ENCODE peak calls at places on chromosomes 12 and 14, in eight cellular contexts. One of them, this sample, is unnamed.

GRCh38 chr12:51059086-51059485 is 11.0 kb downstream of the LETMD1 start:
- DNase-seq in stomach: no peak
- DNase-seq in thoracic aorta: no peak
- DNase-seq in dorsolateral prefrontal cortex: no peak
- DNase-seq in pancreas: no peak
- DNase-seq in heart left ventricle: no peak
- DNase-seq in CD4-positive, CD25-positive, alpha-beta regulatory T cell: no peak
- DNase-seq in transverse colon: no peak
- DNase-seq in this sample: no peak

GRCh38 chr12:54370218-54370730 is 6.0 kb upstream of the GPR84 start:
- DNase-seq in thoracic aorta: peak; percentile 57
- DNase-seq in CD4-positive, CD25-positive, alpha-beta regulatory T cell: no peak
- DNase-seq in transverse colon: peak; percentile 79
- DNase-seq in stomach: peak; percentile 80
- DNase-seq in dorsolateral prefrontal cortex: peak; percentile 77
- DNase-seq in pancreas: peak; percentile 95
- DNase-seq in heart left ventricle: peak; percentile 88
- DNase-seq in this sample: peak; percentile 88

GRCh38 chr12:100672075-100672592 is 98.7 kb downstream of the GAS2L3 start:
- DNase-seq in transverse colon: peak; percentile 15
- DNase-seq in pancreas: peak; percentile 62
- DNase-seq in stomach: no peak
- DNase-seq in thoracic aorta: no peak
- DNase-seq in heart left ventricle: no peak
- DNase-seq in dorsolateral prefrontal cortex: no peak
- DNase-seq in CD4-positive, CD25-positive, alpha-beta regulatory T cell: no peak
- DNase-seq in this sample: no peak

GRCh38 chr12:109428038-109428629 is 49.0 kb downstream of the KCTD10 start:
- DNase-seq in dorsolateral prefrontal cortex: peak; percentile 73
- DNase-seq in heart left ventricle: peak; percentile 90
- DNase-seq in transverse colon: peak; percentile 88
- DNase-seq in thoracic aorta: no peak
- DNase-seq in CD4-positive, CD25-positive, alpha-beta regulatory T cell: peak; percentile 56
- DNase-seq in stomach: peak; percentile 81
- DNase-seq in pancreas: peak; percentile 91
- DNase-seq in this sample: peak; percentile 91

GRCh38 chr14:79438696-79439342 is 772.5 kb downstream of the DIO2 start:
- DNase-seq in dorsolateral prefrontal cortex: no peak
- DNase-seq in pancreas: no peak
- DNase-seq in thoracic aorta: no peak
- DNase-seq in stomach: no peak
- DNase-seq in transverse colon: no peak
- DNase-seq in heart left ventricle: no peak
- DNase-seq in CD4-positive, CD25-positive, alpha-beta regulatory T cell: no peak
- DNase-seq in this sample: no peak

GRCh38 chr14:79103764-79104163 is 933.6 kb downstream of the NRXN3 start:
- DNase-seq in CD4-positive, CD25-positive, alpha-beta regulatory T cell: no peak
- DNase-seq in dorsolateral prefrontal cortex: no peak
- DNase-seq in pancreas: no peak
- DNase-seq in heart left ventricle: no peak
- DNase-seq in transverse colon: no peak
- DNase-seq in thoracic aorta: no peak
- DNase-seq in stomach: no peak
- DNase-seq in this sample: no peak

GRCh38 chr14:106837870-106838269 is 1311.5 kb downstream of the TMEM121 start:
- DNase-seq in thoracic aorta: no peak
- DNase-seq in transverse colon: no peak
- DNase-seq in dorsolateral prefrontal cortex: no peak
- DNase-seq in pancreas: no peak
- DNase-seq in stomach: no peak
- DNase-seq in CD4-positive, CD25-positive, alpha-beta regulatory T cell: no peak
- DNase-seq in heart left ventricle: no peak
- DNase-seq in this sample: no peak

GRCh38 chr12:80188566-80188965 is 89.2 kb downstream of the OTOGL start:
- DNase-seq in CD4-positive, CD25-positive, alpha-beta regulatory T cell: no peak
- DNase-seq in heart left ventricle: no peak
- DNase-seq in pancreas: no peak
- DNase-seq in stomach: no peak
- DNase-seq in thoracic aorta: no peak
- DNase-seq in transverse colon: no peak
- DNase-seq in dorsolateral prefrontal cortex: no peak
- DNase-seq in this sample: no peak

GRCh38 chr14:28754209-28754985 is 12.2 kb upstream of the FOXG1 start:
- DNase-seq in stomach: no peak
- DNase-seq in thoracic aorta: no peak
- DNase-seq in dorsolateral prefrontal cortex: no peak
- DNase-seq in pancreas: no peak
- DNase-seq in transverse colon: no peak
- DNase-seq in heart left ventricle: no peak
- DNase-seq in CD4-positive, CD25-positive, alpha-beta regulatory T cell: no peak
- DNase-seq in this sample: no peak

GRCh38 chr14:79044894-79045624 is 874.9 kb downstream of the NRXN3 start:
- DNase-seq in stomach: no peak
- DNase-seq in heart left ventricle: no peak
- DNase-seq in CD4-positive, CD25-positive, alpha-beta regulatory T cell: no peak
- DNase-seq in dorsolateral prefrontal cortex: no peak
- DNase-seq in thoracic aorta: no peak
- DNase-seq in transverse colon: peak; percentile 29
- DNase-seq in pancreas: no peak
- DNase-seq in this sample: no peak

GRCh38 chr12:78002878-78003277 is 172.2 kb downstream of the NAV3 start:
- DNase-seq in transverse colon: no peak
- DNase-seq in CD4-positive, CD25-positive, alpha-beta regulatory T cell: no peak
- DNase-seq in dorsolateral prefrontal cortex: no peak
- DNase-seq in heart left ventricle: no peak
- DNase-seq in thoracic aorta: no peak
- DNase-seq in stomach: no peak
- DNase-seq in pancreas: no peak
- DNase-seq in this sample: no peak

GRCh38 chr12:62848418-62848817 is 86.5 kb downstream of the PPM1H start:
- DNase-seq in heart left ventricle: no peak
- DNase-seq in stomach: no peak
- DNase-seq in pancreas: no peak
- DNase-seq in CD4-positive, CD25-positive, alpha-beta regulatory T cell: no peak
- DNase-seq in transverse colon: no peak
- DNase-seq in dorsolateral prefrontal cortex: no peak
- DNase-seq in thoracic aorta: no peak
- DNase-seq in this sample: no peak

GRCh38 chr14:79809849-79810612 is 401.3 kb downstream of the DIO2 start:
- DNase-seq in heart left ventricle: no peak
- DNase-seq in dorsolateral prefrontal cortex: no peak
- DNase-seq in thoracic aorta: no peak
- DNase-seq in stomach: no peak
- DNase-seq in transverse colon: peak; percentile 11
- DNase-seq in CD4-positive, CD25-positive, alpha-beta regulatory T cell: no peak
- DNase-seq in pancreas: no peak
- DNase-seq in this sample: no peak

GRCh38 chr12:121404734-121405133 is 4.8 kb downstream of the RNF34 start:
- DNase-seq in transverse colon: no peak
- DNase-seq in dorsolateral prefrontal cortex: no peak
- DNase-seq in stomach: peak; percentile 48
- DNase-seq in thoracic aorta: no peak
- DNase-seq in CD4-positive, CD25-positive, alpha-beta regulatory T cell: no peak
- DNase-seq in pancreas: no peak
- DNase-seq in heart left ventricle: no peak
- DNase-seq in this sample: no peak

GRCh38 chr14:102510616-102511520 is 1.3 kb upstream of the ANKRD9 start:
- DNase-seq in CD4-positive, CD25-positive, alpha-beta regulatory T cell: no peak
- DNase-seq in transverse colon: peak; percentile 92
- DNase-seq in thoracic aorta: no peak
- DNase-seq in pancreas: no peak
- DNase-seq in stomach: peak; percentile 76
- DNase-seq in heart left ventricle: no peak
- DNase-seq in dorsolateral prefrontal cortex: no peak
- DNase-seq in this sample: peak; percentile 74

GRCh38 chr12:108884116-108885012 is 4.5 kb downstream of the DAO start:
- DNase-seq in heart left ventricle: peak; percentile 70
- DNase-seq in dorsolateral prefrontal cortex: no peak
- DNase-seq in pancreas: peak; percentile 70
- DNase-seq in transverse colon: peak; percentile 67
- DNase-seq in thoracic aorta: no peak
- DNase-seq in CD4-positive, CD25-positive, alpha-beta regulatory T cell: peak; percentile 40
- DNase-seq in stomach: peak; percentile 65
- DNase-seq in this sample: peak; percentile 74

GRCh38 chr14:22314183-22314820 is 274.7 kb downstream of the DAD1 start:
- DNase-seq in thoracic aorta: no peak
- DNase-seq in transverse colon: no peak
- DNase-seq in pancreas: no peak
- DNase-seq in dorsolateral prefrontal cortex: no peak
- DNase-seq in heart left ventricle: no peak
- DNase-seq in stomach: no peak
- DNase-seq in CD4-positive, CD25-positive, alpha-beta regulatory T cell: no peak
- DNase-seq in this sample: no peak

DNA sequence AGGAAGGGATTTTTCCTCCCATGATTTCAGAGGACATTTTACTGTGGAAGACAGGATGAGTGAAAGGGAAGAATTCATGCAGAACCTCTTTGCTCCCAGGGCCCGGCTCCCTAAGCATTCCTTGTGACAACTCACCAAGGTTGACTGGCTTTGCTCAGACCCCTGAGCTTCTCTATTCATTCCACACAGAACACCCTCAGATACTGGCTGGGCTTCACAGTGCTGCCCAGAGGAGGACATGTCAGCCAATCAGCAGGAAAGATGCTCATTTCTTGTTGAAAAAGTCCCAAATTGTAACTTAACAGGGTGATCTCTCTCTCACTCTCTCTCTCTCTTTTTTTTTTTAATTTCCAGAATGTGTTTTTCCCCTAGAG is 43.7 kb downstream of the SSPN start:
- DNase-seq in thoracic aorta: no peak
- DNase-seq in transverse colon: no peak
- DNase-seq in pancreas: no peak
- DNase-seq in heart left ventricle: no peak
- DNase-seq in stomach: no peak
- DNase-seq in CD4-positive, CD25-positive, alpha-beta regulatory T cell: no peak
- DNase-seq in dorsolateral prefrontal cortex: no peak
- DNase-seq in this sample: no peak
- H3K27ac ChIP-seq in thoracic aorta: peak overlapping the region; percentile 73
- H3K27ac ChIP-seq in transverse colon: no peak overlapping the region
- H3K27ac ChIP-seq in pancreas: no peak overlapping the region
- H3K27ac ChIP-seq in heart left ventricle: no peak overlapping the region
- H3K27ac ChIP-seq in stomach: no peak overlapping the region
- H3K27ac ChIP-seq in CD4-positive, CD25-positive, alpha-beta regulatory T cell: no peak overlapping the region
- H3K27ac ChIP-seq in dorsolateral prefrontal cortex: peak overlapping the region; percentile 72
- H3K27ac ChIP-seq in this sample: no peak overlapping the region

GRCh38 chr14:88516742-88517418 is 37.9 kb downstream of the PTPN21 start:
- DNase-seq in pancreas: no peak
- DNase-seq in transverse colon: peak; percentile 19
- DNase-seq in thoracic aorta: no peak
- DNase-seq in heart left ventricle: no peak
- DNase-seq in CD4-positive, CD25-positive, alpha-beta regulatory T cell: no peak
- DNase-seq in stomach: no peak
- DNase-seq in dorsolateral prefrontal cortex: no peak
- DNase-seq in this sample: no peak
- H3K4me3 ChIP-seq in pancreas: peak overlapping the region; percentile 6
- H3K4me3 ChIP-seq in transverse colon: no peak overlapping the region
- H3K4me3 ChIP-seq in thoracic aorta: no peak overlapping the region
- H3K4me3 ChIP-seq in heart left ventricle: no peak overlapping the region
- H3K4me3 ChIP-seq in CD4-positive, CD25-positive, alpha-beta regulatory T cell: no peak overlapping the region
- H3K4me3 ChIP-seq in stomach: no peak overlapping the region
- H3K4me3 ChIP-seq in dorsolateral prefrontal cortex: no peak overlapping the region
- H3K4me3 ChIP-seq in this sample: no peak overlapping the region

GRCh38 chr14:49961270-49962222 is 68.7 kb downstream of the ARF6 start:
- DNase-seq in transverse colon: no peak
- DNase-seq in stomach: no peak
- DNase-seq in thoracic aorta: no peak
- DNase-seq in heart left ventricle: no peak
- DNase-seq in dorsolateral prefrontal cortex: no peak
- DNase-seq in pancreas: no peak
- DNase-seq in CD4-positive, CD25-positive, alpha-beta regulatory T cell: no peak
- DNase-seq in this sample: no peak
- H3K27ac ChIP-seq in transverse colon: peak overlapping the region; percentile 57
- H3K27ac ChIP-seq in stomach: no peak overlapping the region
- H3K27ac ChIP-seq in thoracic aorta: no peak overlapping the region
- H3K27ac ChIP-seq in heart left ventricle: no peak overlapping the region
- H3K27ac ChIP-seq in dorsolateral prefrontal cortex: no peak overlapping the region
- H3K27ac ChIP-seq in pancreas: no peak overlapping the region
- H3K27ac ChIP-seq in CD4-positive, CD25-positive, alpha-beta regulatory T cell: no peak overlapping the region
- H3K27ac ChIP-seq in this sample: no peak overlapping the region

DNA sequence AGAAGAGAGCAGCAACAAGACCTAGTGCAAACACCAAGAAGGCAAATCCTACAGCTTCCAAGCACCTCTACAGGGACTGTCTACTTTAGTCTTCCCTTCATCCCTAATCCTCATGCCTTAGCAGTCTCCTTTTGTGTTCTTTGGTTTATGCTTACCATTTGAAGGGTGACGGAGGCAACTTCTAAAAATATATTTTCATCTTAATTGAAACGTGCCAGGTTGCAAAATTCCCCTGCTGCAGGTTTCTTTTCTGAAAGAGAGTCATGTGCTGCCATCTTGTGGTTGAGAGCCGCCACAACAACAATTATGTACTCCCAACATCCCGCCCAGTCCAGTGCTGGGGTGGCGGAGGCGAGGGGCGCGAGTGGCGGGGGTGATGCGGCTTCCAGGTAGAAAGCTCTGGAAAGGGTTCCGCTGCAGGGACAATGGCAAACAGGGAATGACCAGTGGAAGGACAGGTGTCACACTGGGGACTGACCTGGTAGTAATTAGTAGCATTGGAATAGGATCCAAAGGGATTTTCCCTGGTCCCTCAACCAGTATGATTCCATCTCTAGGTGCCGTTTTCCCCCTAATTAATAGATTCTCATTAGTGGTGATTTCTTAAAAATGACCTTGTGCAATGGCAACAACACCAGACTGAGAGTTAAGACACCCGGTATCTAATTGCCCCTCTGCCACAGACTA is 80.3 kb upstream of the GNG2 start:
- DNase-seq in dorsolateral prefrontal cortex: peak; percentile 76
- DNase-seq in CD4-positive, CD25-positive, alpha-beta regulatory T cell: peak; percentile 52
- DNase-seq in stomach: peak; percentile 81
- DNase-seq in thoracic aorta: peak; percentile 21
- DNase-seq in transverse colon: peak; percentile 77
- DNase-seq in heart left ventricle: peak; percentile 70
- DNase-seq in pancreas: peak; percentile 81
- DNase-seq in this sample: no peak
- H3K4me3 ChIP-seq in dorsolateral prefrontal cortex: no peak overlapping the region
- H3K4me3 ChIP-seq in CD4-positive, CD25-positive, alpha-beta regulatory T cell: peak overlapping the region; percentile 27
- H3K4me3 ChIP-seq in stomach: no peak overlapping the region
- H3K4me3 ChIP-seq in thoracic aorta: peak overlapping the region; percentile 22
- H3K4me3 ChIP-seq in transverse colon: no peak overlapping the region
- H3K4me3 ChIP-seq in heart left ventricle: no peak overlapping the region
- H3K4me3 ChIP-seq in pancreas: no peak overlapping the region
- H3K4me3 ChIP-seq in this sample: no peak overlapping the region